ENCODE peak calls at places on chromosomes 1 and 21, in seven cellular contexts. Y, V, Q, M, L, X and K are unnamed samples.

GRCh38 chr1:9687120-9687875 is 35.8 kb downstream of the PIK3CD start:
- DNase-seq in Y (peak), V (peak), Q (peak), M (peak), L (peak), X (peak), K (no peak)

GRCh38 chr1:152968248-152968647 is 2.2 kb upstream of the SPRR4 start:
- DNase-seq in Y (no peak), V (no peak), Q (no peak), M (no peak), L (no peak), X (no peak), K (no peak)

GRCh38 chr1:2906105-2906504 is 104.6 kb upstream of the TTC34 start:
- DNase-seq in Y (no peak), V (no peak), Q (no peak), M (no peak), L (no peak), X (no peak), K (no peak)

GRCh38 chr1:8020032-8020431 is 6.1 kb downstream of the ERRFI1 start:
- DNase-seq in Y (no peak), V (no peak), Q (peak), M (no peak), L (no peak), X (no peak), K (no peak)

GRCh38 chr1:226061793-226062557 is 541 bp upstream of the H3-3A start:
- DNase-seq in Y (peak), V (peak), Q (peak), M (no peak), L (peak), X (peak), K (no peak)

GRCh38 chr1:16117369-16117768 is 38.5 kb downstream of the EPHA2 start:
- DNase-seq in Y (no peak), V (no peak), Q (no peak), M (no peak), L (no peak), X (no peak), K (no peak)

GRCh38 chr1:178057863-178058576 is 35.9 kb upstream of the RASAL2 start:
- DNase-seq in Y (no peak), V (no peak), Q (peak), M (no peak), L (no peak), X (peak), K (peak)

GRCh38 chr1:42176902-42177519 is 12.5 kb upstream of the GUCA2A start:
- DNase-seq in Y (no peak), V (no peak), Q (peak), M (no peak), L (no peak), X (no peak), K (no peak)

GRCh38 chr1:32215629-32216505 is 6.3 kb downstream of the TMEM234 start:
- DNase-seq in Y (peak), V (no peak), Q (peak), M (no peak), L (peak), X (peak), K (no peak)

GRCh38 chr1:19921310-19921709 is 2.1 kb downstream of the PLA2G2E start:
- DNase-seq in Y (no peak), V (no peak), Q (no peak), M (no peak), L (no peak), X (no peak), K (no peak)

GRCh38 chr21:32494946-32495703 is 82.6 kb downstream of the EVA1C start:
- DNase-seq in Y (peak), V (no peak), Q (peak), M (no peak), L (no peak), X (no peak), K (no peak)

GRCh38 chr1:64750092-64750491 is 5.2 kb downstream of the RAVER2 start:
- DNase-seq in Y (no peak), V (no peak), Q (no peak), M (no peak), L (no peak), X (no peak), K (no peak)

GRCh38 chr1:7393141-7393540 is 378.0 kb upstream of the VAMP3 start:
- DNase-seq in Y (no peak), V (no peak), Q (peak), M (no peak), L (no peak), X (no peak), K (no peak)

GRCh38 chr1:12478612-12478985 is 139.4 kb downstream of the DHRS3 start:
- DNase-seq in Y (no peak), V (peak), Q (no peak), M (no peak), L (peak), X (no peak), K (no peak)

GRCh38 chr1:156709743-156710489 is 4.5 kb upstream of the CRABP2 start:
- DNase-seq in Y (peak), V (no peak), Q (peak), M (no peak), L (no peak), X (peak), K (no peak)

GRCh38 chr1:149977345-149977744 is 33.2 kb downstream of the OTUD7B start:
- DNase-seq in Y (no peak), V (no peak), Q (no peak), M (no peak), L (no peak), X (no peak), K (no peak)

GRCh38 chr1:24635195-24635843 is 7.8 kb upstream of the SRRM1 start:
- DNase-seq in Y (peak), V (no peak), Q (peak), M (no peak), L (no peak), X (no peak), K (peak)

GRCh38 chr1:29267341-29268070 is 31.2 kb downstream of the PTPRU start:
- DNase-seq in Y (no peak), V (no peak), Q (no peak), M (no peak), L (no peak), X (no peak), K (no peak)

GRCh38 chr1:228839656-228840055 is 104.4 kb downstream of the RHOU start:
- DNase-seq in Y (no peak), V (no peak), Q (no peak), M (no peak), L (no peak), X (no peak), K (no peak)

GRCh38 chr1:30041741-30042437 is 681.5 kb downstream of the MATN1 start:
- DNase-seq in Y (no peak), V (no peak), Q (no peak), M (no peak), L (no peak), X (no peak), K (no peak)

GRCh38 chr1:158687037-158687436 is 522 bp upstream of the SPTA1 start:
- DNase-seq in Y (no peak), V (no peak), Q (no peak), M (no peak), L (no peak), X (no peak), K (no peak)

GRCh38 chr21:37370152-37371040 is 3.8 kb downstream of the DYRK1A start:
- DNase-seq in Y (no peak), V (no peak), Q (peak), M (no peak), L (no peak), X (no peak), K (no peak)

GRCh38 chr1:209645574-209646452 is 6.4 kb downstream of the LAMB3 start:
- DNase-seq in Y (no peak), V (no peak), Q (no peak), M (no peak), L (no peak), X (no peak), K (no peak)

GRCh38 chr1:112646225-112646624 is 26.6 kb downstream of the CAPZA1 start:
- DNase-seq in Y (no peak), V (no peak), Q (no peak), M (no peak), L (no peak), X (no peak), K (no peak)